ENCODE peak calls at places on chromosomes 16 and 17, in six cellular contexts. S is SK-N-SH, I is ovary, Q is esophagus muscularis mucosa, B is stomach, Z is A549. M is an unnamed sample. For H3K9me3, the result is how much of the 10 kb centered on the place peaks cover.

GRCh38 chr16:62036807-62037135 is 533 bp upstream of the CDH8 start:
- DNase-seq in S (no peak), I (no peak), Q (no peak), B (no peak), Z (no peak), M (no peak)

GRCh38 chr17:40795019-40795667 is 4.6 kb downstream of the KRT28 start:
- DNase-seq in S (no peak), I (no peak), Q (no peak), B (no peak), Z (no peak), M (peak)

GRCh38 chr17:1391577-1391976 is 8.4 kb downstream of the YWHAE start:
- DNase-seq in S (no peak), I (no peak), Q (no peak), B (no peak), Z (no peak), M (no peak)

GRCh38 chr17:951388-952132 is 28.0 kb downstream of the NXN start:
- DNase-seq in S (no peak), I (no peak), Q (no peak), B (no peak), Z (peak), M (peak)

GRCh38 chr16:86581458-86581857 is 3.1 kb downstream of the FOXL1 start:
- DNase-seq in S (no peak), I (no peak), Q (no peak), B (no peak), Z (no peak), M (no peak)

GRCh38 chr17:1725642-1726511 is 1.4 kb downstream of the WDR81 start:
- DNase-seq in S (peak), I (peak), Q (no peak), B (no peak), Z (no peak), M (peak)

GRCh38 chr16:61798741-61799140 is 237.5 kb downstream of the CDH8 start:
- DNase-seq in S (no peak), I (no peak), Q (no peak), B (no peak), Z (no peak), M (no peak)

GRCh38 chr17:41692722-41693521 is 4.2 kb downstream of the EIF1 start:
- DNase-seq in S (no peak), I (no peak), Q (no peak), B (no peak), Z (no peak), M (no peak)

GRCh38 chr16:84692451-84692850 is 7.3 kb upstream of the USP10 start:
- DNase-seq in S (no peak), I (no peak), Q (no peak), B (no peak), Z (no peak), M (no peak)

GRCh38 chr17:36657763-36658490 is 56.5 kb downstream of the MRM1 start:
- DNase-seq in S (peak), I (no peak), Q (no peak), B (peak), Z (no peak), M (peak)

GRCh38 chr16:13342675-13343074 is 441.3 kb downstream of the SHISA9 start:
- DNase-seq in S (no peak), I (no peak), Q (no peak), B (no peak), Z (no peak), M (no peak)

GRCh38 chr17:52170963-52171572 is 12.6 kb upstream of the CA10 start:
- DNase-seq in S (peak), I (no peak), Q (no peak), B (peak), Z (peak), M (no peak)

GRCh38 chr17:39132192-39132600 is 19.2 kb downstream of the PLXDC1 start:
- DNase-seq in S (no peak), I (peak), Q (no peak), B (no peak), Z (no peak), M (no peak)

DNA sequence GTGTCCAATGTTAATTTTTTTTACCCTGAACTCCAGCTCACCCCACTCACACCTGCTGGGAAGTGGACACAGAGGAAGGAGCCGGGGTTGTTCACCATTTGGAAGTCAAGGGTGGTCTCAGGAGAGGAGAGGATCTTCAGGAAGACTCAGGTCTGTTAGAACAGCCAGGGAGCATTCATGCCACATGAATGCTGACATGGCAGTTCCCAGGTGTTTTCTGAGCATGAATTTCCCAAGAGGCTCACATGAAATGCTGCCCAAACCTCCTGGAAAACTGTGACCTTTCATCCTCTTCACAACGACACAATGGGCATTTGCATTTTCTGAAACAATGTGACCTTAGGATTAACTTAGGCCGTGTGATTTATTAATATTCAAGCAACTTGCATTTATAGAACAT is 2409.2 kb downstream of the TP53TG3F start:
- DNase-seq in S (no peak), I (no peak), Q (no peak), B (no peak), Z (no peak), M (no peak)
- H3K9me3 ChIP-seq in S (under half), I (under half), Q (under half), B (under half), Z (under half), M (under half)

GRCh38 chr17:59769891-59770290 is 62.4 kb downstream of the VMP1 start:
- DNase-seq in S (no peak), I (no peak), Q (no peak), B (no peak), Z (no peak), M (no peak)
- TF ChIP-seq EP300 in S (no peak), I (no peak), Q (no peak), B (no peak), Z (no peak), M (no peak)

DNA sequence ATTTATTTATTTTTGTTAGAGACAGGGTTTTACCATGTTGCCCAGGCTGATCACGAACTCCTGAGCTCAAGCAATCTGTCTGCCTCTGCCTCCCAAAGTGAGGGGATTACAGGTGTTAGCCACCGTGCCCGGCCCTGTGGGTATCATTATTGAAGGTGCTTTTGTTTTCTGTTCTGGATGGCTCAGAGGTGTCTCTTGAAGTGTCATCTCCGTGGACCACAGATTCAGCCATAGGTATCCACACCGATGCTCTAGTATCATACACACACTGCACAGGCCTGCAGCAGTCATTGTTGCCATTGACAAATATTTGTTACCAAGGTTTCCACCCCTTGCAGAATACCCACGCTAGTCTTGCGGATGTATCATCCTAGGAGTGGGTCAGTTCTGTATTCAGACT is 446.2 kb downstream of the XYLT1 start:
- DNase-seq in S (no peak), I (no peak), Q (no peak), B (no peak), Z (no peak), M (no peak)
- H3K27ac ChIP-seq in S (no peak), I (no peak), Q (no peak), B (no peak), Z (no peak), M (no peak)

GRCh38 chr17:22514315-22514714 is 822.0 kb downstream of the KCNJ18 start:
- DNase-seq in S (no peak), I (no peak), Q (no peak), B (no peak), Z (no peak), M (no peak)
- H3K9me3 ChIP-seq in S (under half), I (under half), Q (under half), B (under half), Z (under half), M (under half)

DNA sequence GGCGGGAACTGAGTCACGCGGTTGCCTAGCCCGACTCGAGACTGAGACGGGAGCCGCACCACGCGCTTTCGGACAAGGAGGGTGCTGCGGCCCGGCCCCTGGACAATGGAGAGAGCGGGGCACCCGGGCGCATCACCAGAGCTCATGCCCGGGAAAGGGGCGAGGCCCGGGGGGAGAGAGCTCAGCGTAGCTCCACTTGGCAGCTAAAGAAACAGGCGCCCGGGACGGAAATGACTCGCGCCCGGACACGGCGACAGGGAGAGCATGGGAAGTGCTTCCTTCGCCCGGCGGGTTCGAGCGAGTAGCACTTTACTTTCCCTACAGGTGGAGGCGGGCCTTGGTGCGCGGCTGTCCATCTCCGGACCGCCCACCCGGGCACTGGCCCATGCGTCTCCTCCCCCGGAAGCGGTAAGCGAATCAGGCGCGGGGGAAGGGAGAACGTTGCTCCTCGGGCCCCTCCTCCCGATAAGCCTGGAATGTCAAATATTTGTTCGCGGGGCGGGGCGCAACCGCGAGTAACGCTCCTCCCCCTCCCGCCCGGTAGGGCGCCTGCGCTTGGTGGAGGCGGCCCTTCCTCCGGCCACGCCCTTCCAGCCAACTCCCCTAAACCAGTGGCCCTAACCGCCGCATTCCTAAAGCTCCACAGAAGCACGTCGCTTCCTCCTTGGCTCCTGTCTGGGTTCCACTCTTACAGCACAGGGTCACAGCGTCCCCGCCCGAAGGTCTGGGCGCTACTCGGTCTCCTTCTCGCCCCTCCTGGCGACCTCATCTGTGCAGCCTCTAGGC is 1.5 kb upstream of the ESRP2 start:
- DNase-seq in S (peak), I (peak), Q (peak), B (peak), Z (peak), M (peak)
- TF ChIP-seq EP300 in S (peak), I (peak), Q (no peak), B (peak), Z (no peak), M (no peak)

DNA sequence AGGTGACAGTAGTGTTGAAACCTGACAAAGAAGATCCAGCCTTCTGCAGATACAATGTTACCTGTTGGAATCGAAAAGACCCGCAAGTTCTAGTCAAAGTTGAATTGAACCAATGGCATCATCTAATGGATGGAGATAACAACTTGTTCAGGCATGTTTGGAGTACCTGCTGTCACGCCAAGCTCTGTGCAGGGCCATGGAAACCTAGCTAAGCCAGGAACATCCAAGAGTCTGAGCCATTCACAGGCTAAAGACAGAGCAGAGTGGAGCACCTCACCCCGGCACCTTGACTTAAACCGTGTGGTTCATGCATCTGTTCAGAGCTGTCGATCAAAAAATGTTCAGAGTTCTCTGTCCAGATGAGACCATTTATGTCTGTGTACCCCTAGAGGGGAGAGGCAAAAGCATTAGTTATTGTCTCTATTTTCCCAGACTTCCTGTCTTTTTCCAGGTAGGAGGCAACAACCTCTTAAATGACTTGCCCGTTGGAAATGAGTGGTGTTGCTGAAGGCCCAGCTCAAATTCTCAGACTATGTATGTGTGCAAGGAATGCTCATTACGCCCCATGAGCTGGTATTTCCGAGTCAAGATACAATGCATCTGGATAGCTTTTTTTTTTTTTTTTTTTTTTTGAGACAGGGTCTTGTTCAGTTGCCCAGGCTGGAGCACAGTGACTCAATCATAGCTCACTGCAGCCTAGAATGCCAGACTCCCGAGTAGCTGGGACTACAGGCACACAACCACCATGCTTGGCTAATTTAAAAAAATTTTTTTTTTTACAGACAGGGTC is 44.9 kb upstream of the XYLT1 start:
- DNase-seq in S (no peak), I (no peak), Q (no peak), B (no peak), Z (no peak), M (no peak)
- H3K27ac ChIP-seq in S (peak), I (no peak), Q (no peak), B (no peak), Z (no peak), M (no peak)

GRCh38 chr17:17060930-17061329 is 18.7 kb downstream of the MPRIP start:
- DNase-seq in S (no peak), I (peak), Q (no peak), B (no peak), Z (no peak), M (no peak)
- H3K9me3 ChIP-seq in S (under half), I (under half), Q (under half), B (under half), Z (under half), M (under half)

DNA sequence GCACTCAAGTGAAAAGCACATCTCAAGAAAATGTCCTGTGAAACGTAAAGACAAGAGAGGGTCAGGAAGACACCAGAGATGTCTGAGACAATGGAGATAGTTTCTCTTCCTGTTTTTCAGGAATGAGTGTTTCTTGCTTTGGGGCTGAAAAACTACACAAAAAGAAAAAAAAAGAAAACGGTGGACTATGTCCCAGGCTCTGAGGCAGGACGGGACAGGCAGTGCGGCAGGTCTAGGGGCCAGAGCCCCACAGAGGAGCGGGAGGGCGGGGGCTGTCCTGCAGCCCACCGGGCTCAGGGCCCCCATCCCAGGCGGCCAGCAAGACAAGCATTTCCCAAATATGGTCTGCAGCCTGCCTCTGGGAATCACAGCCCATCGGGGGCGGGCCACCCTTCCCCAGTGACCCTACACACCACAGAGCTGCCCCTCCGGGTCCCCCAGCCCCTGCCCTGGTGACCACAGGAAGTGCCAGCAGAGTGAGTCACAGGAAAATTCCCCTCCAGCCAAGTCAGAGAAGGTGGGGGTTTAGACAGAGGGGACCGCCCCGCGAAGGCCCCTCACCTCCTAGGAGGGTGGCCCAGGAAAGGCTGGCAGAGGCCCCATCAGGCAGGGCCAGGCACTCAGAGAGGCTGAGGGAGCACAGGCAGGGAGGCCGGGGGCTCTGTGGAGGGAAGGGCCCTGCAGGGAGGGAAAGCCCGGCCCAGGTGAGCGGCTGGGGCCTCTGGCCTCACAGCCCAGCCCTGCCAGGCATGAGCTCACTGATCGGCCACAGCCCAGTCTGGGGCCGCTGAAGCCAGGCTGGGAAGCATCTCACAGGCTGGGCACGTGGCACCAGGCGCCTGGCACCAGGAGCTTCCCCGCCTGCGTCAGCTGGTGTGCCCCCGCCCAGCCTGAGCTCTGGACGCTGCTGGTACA is 6.3 kb downstream of the BCAR1 start:
- DNase-seq in S (peak), I (peak), Q (no peak), B (peak), Z (peak), M (peak)
- TF ChIP-seq EP300 in S (peak), I (no peak), Q (no peak), B (no peak), Z (no peak), M (peak)

M was measured in upper lobe of left lung.